ENCODE peak calls at places on chromosomes 3 and 15, in five cellular contexts. A is GM23338; P is body of pancreas; X is effector memory CD8-positive, alpha-beta T cell; K is HCT116. E is an unnamed sample.

GRCh38 chr3:16396202-16396601 is 117.3 kb downstream of the RFTN1 start:
- ATAC-seq in X (no peak), A (no peak), P (no peak), K (no peak), E (no peak)

GRCh38 chr15:64580696-64581407 is 120.5 kb downstream of the ZNF609 start:
- ATAC-seq in X (no peak), A (peak), K (no peak), P (no peak), E (no peak)

GRCh38 chr3:63385629-63386028 is 107.5 kb downstream of the SYNPR start:
- ATAC-seq in P (no peak), X (no peak), A (no peak), K (no peak), E (no peak)

GRCh38 chr3:99537416-99537815 is 101.0 kb upstream of the COL8A1 start:
- ATAC-seq in K (no peak), X (no peak), P (no peak), A (no peak), E (no peak)

GRCh38 chr15:52220896-52221660 is 29.9 kb upstream of the GNB5 start:
- ATAC-seq in A (no peak), P (no peak), K (no peak), X (peak), E (no peak)

GRCh38 chr3:141243295-141243707 is 11.7 kb downstream of the PXYLP1 start:
- ATAC-seq in A (no peak), P (no peak), K (no peak), X (peak), E (peak)

GRCh38 chr3:62323241-62323640 is 50.1 kb downstream of the FEZF2 start:
- ATAC-seq in X (no peak), P (no peak), K (no peak), A (no peak), E (no peak)

GRCh38 chr3:142987080-142987700 is 14.2 kb upstream of the U2SURP start:
- ATAC-seq in P (peak), A (peak), X (peak), K (peak), E (peak)

GRCh38 chr3:136919799-136920580 is 37.8 kb upstream of the IL20RB start:
- ATAC-seq in K (no peak), X (peak), P (no peak), A (no peak), E (no peak)

GRCh38 chr15:97968380-97968779 is 7.9 kb downstream of the ARRDC4 start:
- ATAC-seq in P (no peak), X (no peak), K (no peak), A (no peak), E (peak)

E was measured in SK-N-SH treated with all-trans-retinoic acid at 6 μM for 48 hours.